ENCODE peak calls at places on chromosomes 13 and 19, in four cellular contexts. X is kidney, F is uterus, D is bronchial epithelial cell. M is an unnamed sample.

GRCh38 chr19:58349590-58349989 is 3.7 kb downstream of the A1BG start:
- DNase-seq in X (no peak), F (no peak), D (no peak), M (no peak)

GRCh38 chr13:94617389-94618000 is 15.8 kb downstream of the GPR180 start:
- DNase-seq in X (no peak), F (no peak), D (no peak), M (no peak)

GRCh38 chr19:10209305-10209704 is 14.6 kb upstream of the DNMT1 start:
- DNase-seq in X (no peak), F (no peak), D (peak; percentile 69), M (no peak)

GRCh38 chr13:98466634-98467236 is 110.2 kb downstream of the STK24 start:
- DNase-seq in X (peak; percentile 70), F (no peak), D (peak; percentile 67), M (no peak)

GRCh38 chr13:112700291-112701060 is 10.6 kb downstream of the ATP11A start:
- DNase-seq in X (peak; percentile 61), F (no peak), D (no peak), M (no peak)

GRCh38 chr19:49680473-49681351 is 3.6 kb downstream of the PRMT1 start:
- DNase-seq in X (peak; percentile 95), F (peak; percentile 90), D (peak; percentile 67), M (peak; percentile 95)

GRCh38 chr13:103883152-103883551 is 816.9 kb upstream of the SLC10A2 start:
- DNase-seq in X (peak; percentile 88), F (peak; percentile 49), D (peak; percentile 95), M (peak; percentile 84)

GRCh38 chr19:28497887-28498286 is 715.1 kb downstream of the UQCRFS1 start:
- DNase-seq in X (no peak), F (no peak), D (no peak), M (no peak)

GRCh38 chr19:54035215-54036178 is 28.2 kb downstream of the VSTM1 start:
- DNase-seq in X (no peak), F (no peak), D (peak; percentile 75), M (no peak)

GRCh38 chr19:48123907-48124675 is 13.5 kb upstream of the PLA2G4C start:
- DNase-seq in X (no peak), F (no peak), D (peak; percentile 96), M (no peak)

GRCh38 chr13:44331912-44332840 is 41.4 kb upstream of the SERP2 start:
- DNase-seq in X (no peak), F (peak; percentile 96), D (no peak), M (no peak)

GRCh38 chr13:79870766-79871165 is 389.8 kb downstream of the NDFIP2 start:
- DNase-seq in X (no peak), F (no peak), D (peak; percentile 68), M (no peak)

GRCh38 chr13:111421216-111421615 is 100.8 kb downstream of the TEX29 start:
- DNase-seq in X (no peak), F (no peak), D (no peak), M (no peak)

GRCh38 chr13:110232146-110232545 is 74.8 kb downstream of the COL4A1 start:
- DNase-seq in X (no peak), F (no peak), D (no peak), M (no peak)

GRCh38 chr19:3471954-3472655 is 8.2 kb downstream of the SMIM24 start:
- DNase-seq in X (no peak), F (no peak), D (no peak), M (peak; percentile 77)

GRCh38 chr19:46945668-46946067 is 74.0 kb upstream of the NPAS1 start:
- DNase-seq in X (no peak), F (no peak), D (no peak), M (no peak)

GRCh38 chr19:56103027-56103614 is 18.0 kb downstream of the ZNF787 start:
- DNase-seq in X (no peak), F (no peak), D (no peak), M (no peak)

GRCh38 chr13:23323946-23324709 is 109.4 kb downstream of the SACS start:
- DNase-seq in X (no peak), F (no peak), D (peak; percentile 45), M (no peak)

GRCh38 chr13:47146991-47147783 is 250.3 kb upstream of the HTR2A start:
- DNase-seq in X (no peak), F (no peak), D (no peak), M (no peak)

GRCh38 chr13:51639171-51639570 is 54.9 kb downstream of the WDFY2 start:
- DNase-seq in X (no peak), F (no peak), D (no peak), M (no peak)

GRCh38 chr19:10566658-10567410 is 1.0 kb upstream of the KRI1 start:
- DNase-seq in X (peak; percentile 84), F (no peak), D (no peak), M (no peak)

GRCh38 chr13:33263976-33264619 is 21.5 kb downstream of the STARD13 start:
- DNase-seq in X (no peak), F (no peak), D (no peak), M (no peak)

GRCh38 chr13:50149932-50150331 is 134.7 kb downstream of the KCNRG start:
- DNase-seq in X (no peak), F (peak; percentile 35), D (no peak), M (no peak)
- H3K36me3 ChIP-seq in X (no peaks in the 10 kb centered on the region), F (no peaks in the 10 kb centered on the region), D (no peaks in the 10 kb centered on the region), M (no peaks in the 10 kb centered on the region)

GRCh38 chr19:8413593-8413923 is 453 bp downstream of the MARCHF2 start:
- DNase-seq in X (no peak), F (no peak), D (no peak), M (no peak)
- TF ChIP-seq CTCF in X (no peak), F (no peak), D (no peak), M (no peak)

GRCh38 chr19:6005321-6006069 is 27.6 kb upstream of the RANBP3 start:
- DNase-seq in X (no peak), F (no peak), D (no peak), M (no peak)
- H3K36me3 ChIP-seq in X (no peaks in the 10 kb centered on the region), F (no peaks in the 10 kb centered on the region), D (peaks cover 12% of the 10 kb centered on the region), M (peaks cover 25% of the 10 kb centered on the region)

DNA sequence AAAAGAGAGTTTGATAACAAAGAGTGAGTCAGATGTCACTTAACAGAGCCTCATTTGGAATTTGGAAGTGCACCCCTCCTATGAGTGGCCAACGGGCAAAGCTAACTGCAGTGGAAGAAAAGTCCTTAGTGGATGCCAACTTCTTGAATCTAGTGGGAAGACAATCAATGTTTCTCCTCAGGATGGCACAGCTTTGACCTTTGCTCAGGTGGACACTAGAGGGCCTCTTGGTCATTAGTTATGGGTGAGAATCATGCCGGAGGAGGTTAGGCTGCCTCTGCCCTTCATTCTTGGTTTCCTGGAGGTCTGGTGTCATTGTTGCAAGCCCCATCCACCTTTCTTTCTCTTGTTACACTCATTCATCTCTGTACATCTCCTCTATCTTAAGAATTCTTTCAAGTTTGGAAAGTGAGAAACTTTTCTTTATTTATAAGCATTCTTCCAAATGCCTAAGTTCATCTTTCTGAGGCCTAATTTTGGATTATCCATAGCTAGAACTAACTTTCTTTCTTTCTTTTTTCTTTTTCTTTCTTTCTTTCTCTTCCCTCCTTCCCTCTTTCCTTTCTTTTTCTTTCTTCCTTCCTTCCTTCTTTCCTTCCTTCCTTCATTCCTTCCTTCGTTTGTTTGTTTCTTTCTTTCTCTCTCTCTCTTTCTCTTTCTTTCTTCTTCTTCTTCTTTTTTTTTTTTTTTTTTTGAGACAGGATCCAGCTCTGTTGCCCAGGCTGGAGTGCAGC is 327.2 kb upstream of the TSHZ3 start:
- DNase-seq in X (no peak), F (no peak), D (no peak), M (no peak)
- TF ChIP-seq CTCF in X (no peak), F (no peak), D (no peak), M (peak; percentile 46)

GRCh38 chr19:33090179-33090578 is 9.2 kb downstream of the GPATCH1 start:
- DNase-seq in X (no peak), F (no peak), D (no peak), M (no peak)
- H3K36me3 ChIP-seq in X (peaks cover 34% of the 10 kb centered on the region), F (no peaks in the 10 kb centered on the region), D (peaks cover 15% of the 10 kb centered on the region), M (peaks cover 71% of the 10 kb centered on the region)

GRCh38 chr19:38385057-38385803 is 2.6 kb downstream of the GGN start:
- DNase-seq in X (no peak), F (no peak), D (no peak), M (no peak)
- TF ChIP-seq CTCF in X (no peak), F (no peak), D (no peak), M (no peak)

DNA sequence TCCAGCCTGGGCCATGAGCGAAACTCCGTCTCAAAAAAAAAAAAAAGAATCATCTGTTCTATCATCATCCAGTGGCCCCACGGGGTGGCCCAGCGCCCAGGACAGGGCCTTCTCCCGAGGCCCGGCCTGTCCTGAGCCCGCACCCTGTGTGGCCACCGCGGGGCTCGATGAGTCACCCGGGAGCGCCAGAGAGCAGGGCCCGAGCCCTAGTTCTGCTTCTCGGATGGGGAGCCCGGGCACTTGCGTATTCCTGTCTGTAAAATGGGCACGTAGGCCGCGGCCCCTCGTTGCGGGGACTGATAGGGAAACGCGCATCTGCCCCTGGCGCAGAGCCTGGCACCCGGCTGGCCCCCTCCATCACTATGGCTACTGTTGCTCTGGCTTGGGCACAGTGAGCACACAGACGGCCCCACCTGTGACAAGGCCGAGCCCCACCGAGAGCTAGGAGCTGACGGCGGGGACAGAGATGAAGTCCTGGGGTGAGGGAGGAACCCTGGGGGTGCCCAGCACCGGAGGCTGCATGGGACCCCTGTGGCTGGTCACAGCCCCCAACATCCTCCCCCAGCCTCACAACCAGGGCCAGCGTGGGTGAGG is 21.3 kb upstream of the UQCR11 start:
- DNase-seq in X (no peak), F (no peak), D (no peak), M (no peak)
- H3K36me3 ChIP-seq in X (no peaks in the 10 kb centered on the region), F (no peaks in the 10 kb centered on the region), D (peaks cover 17% of the 10 kb centered on the region), M (peaks cover 6% of the 10 kb centered on the region)

DNA sequence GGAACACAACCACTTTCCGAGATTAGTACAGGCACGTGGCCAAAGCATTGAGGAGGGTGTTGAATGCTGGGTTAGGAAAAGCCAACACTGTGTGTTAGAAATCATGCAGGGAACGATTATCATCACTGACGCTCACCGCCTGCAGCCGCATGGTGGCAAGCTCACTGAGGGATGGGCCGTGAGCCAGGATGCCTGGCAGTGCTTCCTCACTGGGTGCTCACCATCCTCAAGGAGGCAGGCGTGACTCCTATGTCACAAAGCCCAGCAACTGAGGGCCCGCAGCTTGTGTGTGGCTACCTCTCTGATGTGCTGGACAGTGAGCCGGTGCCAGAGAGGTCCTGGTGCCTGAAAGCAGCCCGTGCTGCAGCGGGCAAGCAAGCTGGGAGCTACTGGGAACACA is 30.4 kb upstream of the TIMM44 start:
- DNase-seq in X (peak; percentile 66), F (no peak), D (no peak), M (no peak)
- TF ChIP-seq CTCF in X (no peak), F (no peak), D (no peak), M (no peak)

DNA sequence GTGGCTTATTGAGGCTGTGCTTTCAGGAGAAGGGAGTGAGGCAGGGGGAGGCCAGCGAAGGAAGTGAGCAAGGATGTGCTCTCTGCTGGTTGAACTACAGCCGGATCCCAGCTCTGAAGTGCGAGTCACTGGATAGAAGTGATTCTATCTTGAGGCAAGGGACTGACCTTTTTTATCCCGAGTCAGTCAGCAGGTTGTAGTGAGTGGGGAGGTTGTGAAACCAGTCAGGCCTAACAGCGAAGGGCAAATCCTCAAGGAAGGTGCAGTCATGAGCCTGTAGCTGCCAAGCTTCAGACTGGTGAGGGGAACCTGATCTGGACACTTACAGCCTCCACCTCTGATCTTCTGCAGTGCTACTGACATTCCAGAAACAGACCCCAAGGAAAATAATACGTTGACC is 18.6 kb downstream of the SCEL start:
- DNase-seq in X (peak; percentile 48), F (no peak), D (peak; percentile 64), M (no peak)
- H3K36me3 ChIP-seq in X (no peaks in the 10 kb centered on the region), F (no peaks in the 10 kb centered on the region), D (no peaks in the 10 kb centered on the region), M (no peaks in the 10 kb centered on the region)

GRCh38 chr19:7975037-7975436 is 30.4 kb downstream of the ELAVL1 start:
- DNase-seq in X (peak; percentile 79), F (no peak), D (no peak), M (no peak)
- TF ChIP-seq CTCF in X (no peak), F (no peak), D (no peak), M (no peak)